ENCODE peak calls at places on chromosomes 5 and 9, in six cellular contexts. D is lower leg skin; G is posterior cingulate gyrus; R is stimulated activated CD8-positive, alpha-beta memory T cell treated with anti-CD3 and anti-CD28 coated beads, Interleukin-2, amount 100 ng/mL, for 48 hours; Q is pulmonary artery endothelial cell; X is C1 segment of cervical spinal cord. C is an unnamed sample.

GRCh38 chr9:87569008-87569908 is 71.6 kb downstream of the DAPK1 start:
- DNase-seq in D (no peak), G (no peak), R (no peak), Q (peak), X (no peak), C (no peak)

GRCh38 chr9:91060520-91061343 is 259.1 kb downstream of the SYK start:
- DNase-seq in D (peak), G (no peak), R (no peak), Q (peak), X (no peak), C (no peak)

GRCh38 chr9:5587024-5587423 is 41.9 kb upstream of the RIC1 start:
- DNase-seq in D (no peak), G (no peak), R (peak), Q (no peak), X (no peak), C (no peak)

GRCh38 chr5:34486160-34486765 is 169.9 kb upstream of the RAI14 start:
- DNase-seq in D (peak), G (peak), R (peak), Q (peak), X (no peak), C (peak)

GRCh38 chr9:113887436-113887835 is 11.3 kb downstream of the ZNF618 start:
- DNase-seq in D (no peak), G (no peak), R (no peak), Q (no peak), X (no peak), C (no peak)

GRCh38 chr5:160188151-160188967 is 40.9 kb upstream of the FABP6 start:
- DNase-seq in D (peak), G (no peak), R (no peak), Q (no peak), X (no peak), C (peak)

GRCh38 chr5:123223906-123224305 is 134.9 kb downstream of the PRDM6 start:
- DNase-seq in D (no peak), G (no peak), R (no peak), Q (no peak), X (no peak), C (no peak)

GRCh38 chr9:136244116-136244775 is 1.4 kb downstream of the QSOX2 start:
- DNase-seq in D (no peak), G (no peak), R (peak), Q (no peak), X (no peak), C (no peak)

GRCh38 chr9:134301387-134302129 is 24.7 kb upstream of the RXRA start:
- DNase-seq in D (no peak), G (no peak), R (peak), Q (no peak), X (no peak), C (no peak)

GRCh38 chr9:120944434-120945125 is 18.0 kb upstream of the TRAF1 start:
- DNase-seq in D (no peak), G (no peak), R (no peak), Q (no peak), X (no peak), C (no peak)

GRCh38 chr5:132828846-132829494 is 1.5 kb downstream of the SHROOM1 start:
- DNase-seq in D (no peak), G (no peak), R (no peak), Q (no peak), X (no peak), C (no peak)

GRCh38 chr5:113488645-113489184 is 462 bp upstream of the MCC start:
- DNase-seq in D (peak), G (no peak), R (no peak), Q (no peak), X (no peak), C (no peak)

GRCh38 chr9:74379718-74380117 is 117.4 kb upstream of the RORB start:
- DNase-seq in D (no peak), G (no peak), R (no peak), Q (no peak), X (no peak), C (no peak)

GRCh38 chr9:129886226-129887174 is 51.2 kb downstream of the USP20 start:
- DNase-seq in D (no peak), G (peak), R (no peak), Q (no peak), X (no peak), C (no peak)

GRCh38 chr9:134355561-134356278 is 29.5 kb downstream of the RXRA start:
- DNase-seq in D (peak), G (no peak), R (no peak), Q (no peak), X (no peak), C (no peak)

GRCh38 chr5:142874537-142874936 is 104.4 kb downstream of the ARHGAP26 start:
- DNase-seq in D (peak), G (no peak), R (no peak), Q (peak), X (no peak), C (peak)

GRCh38 chr5:133667217-133667616 is 54.9 kb upstream of the FSTL4 start:
- DNase-seq in D (no peak), G (no peak), R (no peak), Q (no peak), X (no peak), C (no peak)

GRCh38 chr5:168851902-168852321 is 272.7 kb upstream of the PANK3 start:
- DNase-seq in D (no peak), G (no peak), R (no peak), Q (no peak), X (no peak), C (no peak)

GRCh38 chr5:74237746-74238145 is 402.8 kb downstream of the ENC1 start:
- DNase-seq in D (no peak), G (no peak), R (no peak), Q (no peak), X (no peak), C (no peak)

GRCh38 chr5:34847056-34847455 is 8.1 kb downstream of the TTC23L start:
- DNase-seq in D (no peak), G (no peak), R (no peak), Q (no peak), X (no peak), C (no peak)

GRCh38 chr9:129962376-129962765 is 80.6 kb downstream of the FNBP1 start:
- DNase-seq in D (no peak), G (no peak), R (no peak), Q (no peak), X (no peak), C (no peak)

GRCh38 chr9:89345476-89345875 is 27.2 kb downstream of the SECISBP2 start:
- DNase-seq in D (no peak), G (no peak), R (no peak), Q (no peak), X (no peak), C (no peak)

GRCh38 chr5:24368121-24368520 is 276.7 kb downstream of the CDH10 start:
- DNase-seq in D (no peak), G (no peak), R (no peak), Q (no peak), X (no peak), C (no peak)

GRCh38 chr5:168712280-168712924 is 133.2 kb upstream of the PANK3 start:
- DNase-seq in D (no peak), G (no peak), R (no peak), Q (peak), X (no peak), C (no peak)

GRCh38 chr9:125604189-125604588 is 102.8 kb downstream of the MAPKAP1 start:
- DNase-seq in D (no peak), G (no peak), R (no peak), Q (no peak), X (no peak), C (no peak)

GRCh38 chr9:110048473-110048975 is 159.4 kb downstream of the C9orf152 start:
- DNase-seq in D (peak), G (peak), R (peak), Q (no peak), X (no peak), C (peak)

GRCh38 chr5:58458851-58459275 is 1.0 kb downstream of the PLK2 start:
- DNase-seq in D (no peak), G (no peak), R (no peak), Q (no peak), X (no peak), C (no peak)

GRCh38 chr5:143036146-143036927 is 266.2 kb downstream of the ARHGAP26 start:
- DNase-seq in D (no peak), G (no peak), R (no peak), Q (no peak), X (no peak), C (no peak)

GRCh38 chr5:98341711-98342042 is 431.8 kb upstream of the RGMB start:
- DNase-seq in D (no peak), G (no peak), R (no peak), Q (no peak), X (no peak), C (no peak)

GRCh38 chr5:32814620-32815019 is 103.5 kb downstream of the NPR3 start:
- DNase-seq in D (no peak), G (no peak), R (no peak), Q (no peak), X (no peak), C (no peak)

GRCh38 chr5:24222866-24223265 is 421.9 kb downstream of the CDH10 start:
- DNase-seq in D (no peak), G (no peak), R (no peak), Q (no peak), X (no peak), C (no peak)

GRCh38 chr9:11023201-11023600 is 410.4 kb upstream of the PTPRD start:
- DNase-seq in D (no peak), G (no peak), R (no peak), Q (no peak), X (no peak), C (no peak)

GRCh38 chr5:96297290-96297689 is 135.8 kb downstream of the PCSK1 start:
- DNase-seq in D (no peak), G (no peak), R (no peak), Q (no peak), X (no peak), C (no peak)

C was measured in frontal cortex.